ENCODE peak calls at places on chromosomes 7 and 10, in seven cellular contexts. P is A549, M is endodermal cell, D is aorta, S is breast epithelium, A is mammary epithelial cell, W is heart right ventricle. I is an unnamed sample.

GRCh38 chr10:76133597-76134255 is 702.3 kb downstream of the LRMDA start:
- DNase-seq in P (no peak), M (no peak), D (no peak), S (no peak), A (no peak), W (no peak), I (no peak)

GRCh38 chr7:99693427-99694200 is 13.8 kb upstream of the CYP3A5 start:
- DNase-seq in P (no peak), M (peak; percentile 91), D (no peak), S (no peak), A (no peak), W (no peak), I (no peak)

GRCh38 chr7:151849008-151849878 is 27.7 kb downstream of the PRKAG2 start:
- DNase-seq in P (no peak), M (no peak), D (peak; percentile 62), S (no peak), A (no peak), W (peak; percentile 8), I (no peak)

GRCh38 chr10:5291501-5292195 is 73.1 kb upstream of the UCN3 start:
- DNase-seq in P (peak; percentile 94), M (no peak), D (no peak), S (no peak), A (peak; percentile 96), W (peak; percentile 40), I (peak; percentile 63)

GRCh38 chr7:16212610-16213009 is 208.7 kb downstream of the CRPPA start:
- DNase-seq in P (no peak), M (no peak), D (no peak), S (no peak), A (no peak), W (no peak), I (no peak)

GRCh38 chr10:14560274-14560673 is 214.4 kb downstream of the FAM107B start:
- DNase-seq in P (peak; percentile 48), M (peak; percentile 85), D (no peak), S (no peak), A (peak; percentile 94), W (no peak), I (no peak)

GRCh38 chr10:102410427-102411073 is 8.0 kb downstream of the PSD start:
- DNase-seq in P (no peak), M (peak; percentile 78), D (no peak), S (no peak), A (no peak), W (no peak), I (peak; percentile 33)

GRCh38 chr7:74059681-74060588 is 23.7 kb upstream of the LIMK1 start:
- DNase-seq in P (peak; percentile 67), M (no peak), D (peak; percentile 75), S (peak; percentile 83), A (peak; percentile 68), W (peak; percentile 40), I (peak; percentile 25)

GRCh38 chr10:51147644-51148399 is 73.5 kb downstream of the PRKG1 start:
- DNase-seq in P (no peak), M (no peak), D (no peak), S (no peak), A (no peak), W (no peak), I (no peak)

GRCh38 chr10:100482181-100482833 is 19.5 kb downstream of the WNT8B start:
- DNase-seq in P (peak; percentile 80), M (peak; percentile 90), D (peak; percentile 88), S (peak; percentile 37), A (peak; percentile 54), W (peak; percentile 64), I (peak; percentile 70)

GRCh38 chr10:35464805-35465456 is 128.6 kb downstream of the CCNY start:
- DNase-seq in P (no peak), M (no peak), D (no peak), S (no peak), A (no peak), W (no peak), I (no peak)

GRCh38 chr10:125087191-125087896 is 73.0 kb downstream of the CTBP2 start:
- DNase-seq in P (no peak), M (no peak), D (peak; percentile 76), S (peak; percentile 44), A (peak; percentile 91), W (no peak), I (no peak)

GRCh38 chr10:124697837-124698559 is 46.2 kb downstream of the FAM53B start:
- DNase-seq in P (peak; percentile 24), M (no peak), D (peak; percentile 73), S (no peak), A (no peak), W (no peak), I (no peak)

GRCh38 chr10:114754445-114755320 is 66.9 kb upstream of the FHIP2A start:
- DNase-seq in P (no peak), M (no peak), D (no peak), S (no peak), A (peak; percentile 60), W (no peak), I (no peak)

GRCh38 chr7:40072268-40072667 is 62.2 kb downstream of the MPLKIP start:
- DNase-seq in P (no peak), M (no peak), D (no peak), S (no peak), A (no peak), W (no peak), I (no peak)

GRCh38 chr7:23938230-23938629 is 228.2 kb downstream of the STK31 start:
- DNase-seq in P (no peak), M (no peak), D (no peak), S (no peak), A (no peak), W (no peak), I (no peak)

GRCh38 chr7:78333530-78333929 is 535.0 kb downstream of the PHTF2 start:
- DNase-seq in P (no peak), M (no peak), D (no peak), S (no peak), A (no peak), W (no peak), I (no peak)

GRCh38 chr10:132710036-132710686 is 75.8 kb downstream of the NKX6-2 start:
- DNase-seq in P (no peak), M (peak; percentile 32), D (peak; percentile 72), S (no peak), A (no peak), W (peak; percentile 8), I (peak; percentile 24)

GRCh38 chr7:87206361-87206760 is 13.2 kb downstream of the TMEM243 start:
- DNase-seq in P (no peak), M (no peak), D (no peak), S (no peak), A (peak; percentile 57), W (no peak), I (no peak)

GRCh38 chr7:6208573-6209328 is 63.7 kb downstream of the CYTH3 start:
- DNase-seq in P (no peak), M (no peak), D (no peak), S (no peak), A (no peak), W (no peak), I (no peak)

GRCh38 chr7:151424799-151425198 is 15.0 kb upstream of the WDR86 start:
- DNase-seq in P (no peak), M (no peak), D (no peak), S (no peak), A (no peak), W (no peak), I (no peak)

GRCh38 chr7:81789406-81790139 is 19.7 kb upstream of the HGF start:
- DNase-seq in P (no peak), M (no peak), D (no peak), S (no peak), A (no peak), W (no peak), I (no peak)

GRCh38 chr7:153934048-153934447 is 118.2 kb upstream of the DPP6 start:
- DNase-seq in P (no peak), M (peak; percentile 77), D (no peak), S (no peak), A (no peak), W (no peak), I (no peak)

GRCh38 chr10:4062072-4062471 is 277.1 kb upstream of the KLF6 start:
- DNase-seq in P (no peak), M (no peak), D (no peak), S (no peak), A (no peak), W (no peak), I (no peak)
- H3K27ac ChIP-seq in P (peak overlapping the region; percentile 45), M (no peak overlapping the region), D (no peak overlapping the region), S (peak overlapping the region; percentile 22), A (no peak overlapping the region), W (no peak overlapping the region), I (no peak overlapping the region)

DNA sequence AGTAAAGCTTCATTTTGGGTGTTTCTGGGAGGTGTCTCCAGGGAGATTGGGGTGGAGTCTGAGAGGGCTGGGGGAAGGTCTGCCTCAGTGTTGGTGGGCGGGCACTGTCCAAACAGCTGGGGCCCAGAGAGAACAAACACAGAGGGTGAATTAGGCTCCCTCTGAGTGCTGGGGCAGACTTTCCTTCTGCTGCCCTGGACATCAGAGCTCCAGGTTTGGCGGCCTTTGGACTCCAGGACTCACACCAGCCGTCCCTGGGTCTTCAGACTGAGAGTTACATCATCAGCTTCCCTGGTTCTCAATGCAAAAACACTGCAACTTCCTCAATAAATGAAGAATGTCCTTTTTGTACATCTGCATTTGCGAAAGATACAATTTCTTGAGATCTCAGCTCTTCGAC is 427.4 kb downstream of the PTPRN2 start:
- DNase-seq in P (no peak), M (no peak), D (no peak), S (no peak), A (no peak), W (no peak), I (no peak)
- H3K9me3 ChIP-seq in P (no peaks in the 10 kb centered on the region), M (peaks cover 86% of the 10 kb centered on the region), D (peaks cover 2% of the 10 kb centered on the region), S (peaks cover 11% of the 10 kb centered on the region), A (peaks cover 26% of the 10 kb centered on the region), W (no peaks in the 10 kb centered on the region), I (no peaks in the 10 kb centered on the region)

GRCh38 chr10:107548301-107548700 is 383.8 kb upstream of the SORCS1 start:
- DNase-seq in P (no peak), M (peak; percentile 75), D (no peak), S (no peak), A (peak; percentile 24), W (no peak), I (no peak)

GRCh38 chr10:107546239-107546638 is 381.7 kb upstream of the SORCS1 start:
- DNase-seq in P (no peak), M (no peak), D (no peak), S (no peak), A (peak; percentile 92), W (no peak), I (no peak)

GRCh38 chr10:107544706-107545520 is 380.4 kb upstream of the SORCS1 start:
- DNase-seq in P (no peak), M (peak; percentile 53), D (no peak), S (no peak), A (peak; percentile 17), W (no peak), I (no peak)

GRCh38 chr10:107545717-107546116 is 381.2 kb upstream of the SORCS1 start:
- DNase-seq in P (no peak), M (no peak), D (no peak), S (no peak), A (peak; percentile 60), W (no peak), I (no peak)

DNA sequence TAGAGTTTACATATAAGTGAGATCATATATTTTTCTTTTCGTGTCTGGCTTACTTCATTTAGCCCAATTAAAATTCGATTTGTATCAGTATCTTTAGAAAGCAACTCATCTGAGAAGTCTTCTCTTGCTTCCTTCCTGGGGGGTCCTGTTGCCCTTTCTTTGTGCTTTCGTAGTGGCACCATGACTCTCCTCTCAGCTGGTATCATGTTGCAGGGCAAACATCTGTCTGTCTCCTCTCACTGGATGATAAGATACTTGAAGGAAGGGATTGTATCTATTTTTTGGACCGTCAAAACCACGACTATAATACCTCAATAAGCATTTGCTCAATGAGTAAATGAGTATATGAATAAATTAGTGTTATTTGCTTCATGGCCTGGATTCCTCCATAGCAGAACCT is 382.5 kb upstream of the SORCS1 start:
- DNase-seq in P (no peak), M (no peak), D (no peak), S (no peak), A (no peak), W (no peak), I (no peak)
- H3K27ac ChIP-seq in P (no peak overlapping the region), M (no peak overlapping the region), D (no peak overlapping the region), S (no peak overlapping the region), A (peak overlapping the region; percentile 74), W (no peak overlapping the region), I (no peak overlapping the region)

GRCh38 chr7:57414415-57414814 is 35.6 kb upstream of the ZNF716 start:
- DNase-seq in P (no peak), M (no peak), D (no peak), S (no peak), A (no peak), W (no peak), I (no peak)
- H3K9me3 ChIP-seq in P (no peaks in the 10 kb centered on the region), M (peaks cover 63% of the 10 kb centered on the region), D (no peaks in the 10 kb centered on the region), S (peaks cover 17% of the 10 kb centered on the region), A (peaks cover 48% of the 10 kb centered on the region), W (no peaks in the 10 kb centered on the region), I (no peaks in the 10 kb centered on the region)

I was measured in right cardiac atrium.